ENCODE peak calls at places on chromosomes 6 and 20, in eight cellular contexts. I, L, V, Z, M, F, J and W are unnamed samples.

GRCh38 chr20:35871311-35871771 is 83.0 kb downstream of the SCAND1 start:
- DNase-seq in I (no peak), L (no peak), V (peak), Z (no peak), M (no peak), F (no peak), J (no peak), W (no peak)

GRCh38 chr6:37694259-37694658 is 3.4 kb downstream of the MDGA1 start:
- DNase-seq in I (no peak), L (no peak), V (no peak), Z (no peak), M (no peak), F (no peak), J (no peak), W (no peak)

GRCh38 chr6:27053738-27054137 is 193.8 kb upstream of the PRSS16 start:
- DNase-seq in I (no peak), L (peak), V (no peak), Z (no peak), M (no peak), F (no peak), J (no peak), W (no peak)

GRCh38 chr6:138896104-138896756 is 91.8 kb downstream of the REPS1 start:
- DNase-seq in I (no peak), L (no peak), V (no peak), Z (no peak), M (no peak), F (no peak), J (no peak), W (no peak)

GRCh38 chr6:137808836-137809315 is 58.2 kb upstream of the TNFAIP3 start:
- DNase-seq in I (no peak), L (peak), V (no peak), Z (no peak), M (no peak), F (no peak), J (no peak), W (no peak)

GRCh38 chr20:36544134-36545018 is 3.1 kb downstream of the MYL9 start:
- DNase-seq in I (no peak), L (peak), V (peak), Z (no peak), M (peak), F (no peak), J (no peak), W (no peak)

GRCh38 chr6:109236140-109237081 is 141.1 kb downstream of the CEP57L1 start:
- DNase-seq in I (peak), L (no peak), V (no peak), Z (no peak), M (no peak), F (peak), J (no peak), W (no peak)

GRCh38 chr20:17621229-17621968 is 51.5 kb downstream of the DSTN start:
- DNase-seq in I (no peak), L (no peak), V (no peak), Z (no peak), M (no peak), F (no peak), J (no peak), W (no peak)

GRCh38 chr6:14228571-14228970 is 111.0 kb downstream of the CD83 start:
- DNase-seq in I (no peak), L (peak), V (no peak), Z (no peak), M (no peak), F (peak), J (no peak), W (no peak)

GRCh38 chr20:39968495-39968894 is 720.5 kb downstream of the MAFB start:
- DNase-seq in I (no peak), L (no peak), V (no peak), Z (no peak), M (no peak), F (no peak), J (no peak), W (no peak)

GRCh38 chr6:135162678-135163439 is 18.2 kb upstream of the MYB start:
- DNase-seq in I (no peak), L (peak), V (peak), Z (peak), M (peak), F (peak), J (no peak), W (peak)

GRCh38 chr6:135938588-135939215 is 87.2 kb downstream of the PDE7B start:
- DNase-seq in I (no peak), L (peak), V (peak), Z (no peak), M (peak), F (no peak), J (no peak), W (no peak)

GRCh38 chr6:683742-684440 is 9.0 kb downstream of the EXOC2 start:
- DNase-seq in I (no peak), L (no peak), V (no peak), Z (no peak), M (no peak), F (no peak), J (peak), W (peak)

GRCh38 chr20:45867811-45868176 is 10.4 kb downstream of the ZSWIM3 start:
- DNase-seq in I (no peak), L (peak), V (no peak), Z (no peak), M (no peak), F (no peak), J (no peak), W (no peak)

GRCh38 chr6:83962592-83962991 is 71.0 kb upstream of the MRAP2 start:
- DNase-seq in I (no peak), L (no peak), V (no peak), Z (no peak), M (no peak), F (no peak), J (no peak), W (no peak)

GRCh38 chr6:19312291-19312978 is 524.7 kb upstream of the ID4 start:
- DNase-seq in I (no peak), L (no peak), V (no peak), Z (no peak), M (no peak), F (no peak), J (no peak), W (peak)

GRCh38 chr20:9507544-9508239 is 6.7 kb upstream of the LAMP5 start:
- DNase-seq in I (no peak), L (no peak), V (no peak), Z (no peak), M (no peak), F (no peak), J (no peak), W (no peak)

GRCh38 chr20:3101737-3102574 is 17.4 kb upstream of the AVP start:
- DNase-seq in I (no peak), L (no peak), V (no peak), Z (peak), M (no peak), F (peak), J (no peak), W (no peak)

GRCh38 chr20:40869416-40870147 is 159.0 kb upstream of the TOP1 start:
- DNase-seq in I (no peak), L (no peak), V (no peak), Z (no peak), M (no peak), F (no peak), J (no peak), W (no peak)

GRCh38 chr6:159727717-159728440 is 573 bp downstream of the WTAP start:
- DNase-seq in I (no peak), L (no peak), V (peak), Z (peak), M (no peak), F (no peak), J (no peak), W (no peak)

GRCh38 chr20:59412896-59413295 is 112.5 kb downstream of the EDN3 start:
- DNase-seq in I (no peak), L (no peak), V (no peak), Z (no peak), M (no peak), F (no peak), J (no peak), W (no peak)

GRCh38 chr20:4795394-4795793 is 73.7 kb downstream of the PRND start:
- DNase-seq in I (no peak), L (peak), V (peak), Z (peak), M (no peak), F (peak), J (no peak), W (no peak)

GRCh38 chr6:42805297-42805861 is 23.5 kb downstream of the BICRAL start:
- DNase-seq in I (no peak), L (no peak), V (no peak), Z (no peak), M (no peak), F (no peak), J (no peak), W (no peak)

GRCh38 chr20:14561733-14562132 is 224.3 kb upstream of the FLRT3 start:
- DNase-seq in I (no peak), L (no peak), V (no peak), Z (no peak), M (no peak), F (no peak), J (no peak), W (no peak)

GRCh38 chr6:147503587-147503986 is 4.9 kb upstream of the SAMD5 start:
- DNase-seq in I (no peak), L (no peak), V (no peak), Z (no peak), M (no peak), F (no peak), J (no peak), W (no peak)

GRCh38 chr6:44561832-44562496 is 174.5 kb downstream of the CDC5L start:
- DNase-seq in I (no peak), L (no peak), V (no peak), Z (peak), M (no peak), F (no peak), J (no peak), W (no peak)

GRCh38 chr6:111565316-111566221 is 40.1 kb downstream of the TRAF3IP2 start:
- DNase-seq in I (no peak), L (peak), V (peak), Z (no peak), M (no peak), F (no peak), J (peak), W (no peak)